ENCODE peak calls at places on chromosomes 3 and 15, in nine cellular contexts. One of them, this sample, is unnamed.

GRCh38 chr3:142709207-142709606 is 14.6 kb upstream of the TRPC1 start:
- DNase-seq in left lung: peak; percentile 37
- DNase-seq in NB4: no peak
- DNase-seq in astrocyte of the cerebellum: no peak
- DNase-seq in A549: no peak
- DNase-seq in left ventricle myocardium inferior: no peak
- DNase-seq in HFF-Myc: no peak
- DNase-seq in adrenal gland: no peak
- DNase-seq in AG04450: no peak
- DNase-seq in this sample: no peak

GRCh38 chr15:71730277-71731144 is 79.8 kb upstream of the NR2E3 start:
- DNase-seq in left lung: no peak
- DNase-seq in NB4: peak; percentile 66
- DNase-seq in astrocyte of the cerebellum: peak; percentile 36
- DNase-seq in A549: peak; percentile 88
- DNase-seq in left ventricle myocardium inferior: peak; percentile 35
- DNase-seq in HFF-Myc: no peak
- DNase-seq in adrenal gland: peak; percentile 51
- DNase-seq in AG04450: peak; percentile 44
- DNase-seq in this sample: no peak

GRCh38 chr3:33372218-33373081 is 67.8 kb downstream of the UBP1 start:
- DNase-seq in left lung: no peak
- DNase-seq in NB4: peak; percentile 61
- DNase-seq in astrocyte of the cerebellum: peak; percentile 40
- DNase-seq in A549: peak; percentile 29
- DNase-seq in left ventricle myocardium inferior: no peak
- DNase-seq in HFF-Myc: no peak
- DNase-seq in adrenal gland: peak; percentile 21
- DNase-seq in AG04450: no peak
- DNase-seq in this sample: no peak

GRCh38 chr3:145266368-145266767 is 894.6 kb downstream of the PLOD2 start:
- DNase-seq in left lung: no peak
- DNase-seq in NB4: no peak
- DNase-seq in astrocyte of the cerebellum: no peak
- DNase-seq in A549: no peak
- DNase-seq in left ventricle myocardium inferior: no peak
- DNase-seq in HFF-Myc: no peak
- DNase-seq in adrenal gland: no peak
- DNase-seq in AG04450: no peak
- DNase-seq in this sample: no peak

GRCh38 chr3:128969993-128970740 is 23.7 kb downstream of the CFAP92 start:
- DNase-seq in left lung: no peak
- DNase-seq in NB4: peak; percentile 69
- DNase-seq in astrocyte of the cerebellum: peak; percentile 15
- DNase-seq in A549: no peak
- DNase-seq in left ventricle myocardium inferior: no peak
- DNase-seq in HFF-Myc: no peak
- DNase-seq in adrenal gland: peak; percentile 40
- DNase-seq in AG04450: no peak
- DNase-seq in this sample: no peak

GRCh38 chr3:30141178-30141581 is 465.2 kb upstream of the TGFBR2 start:
- DNase-seq in left lung: no peak
- DNase-seq in NB4: no peak
- DNase-seq in astrocyte of the cerebellum: no peak
- DNase-seq in A549: no peak
- DNase-seq in left ventricle myocardium inferior: no peak
- DNase-seq in HFF-Myc: no peak
- DNase-seq in adrenal gland: no peak
- DNase-seq in AG04450: no peak
- DNase-seq in this sample: no peak

GRCh38 chr15:80586141-80586540 is 109.0 kb upstream of the ABHD17C start:
- DNase-seq in left lung: no peak
- DNase-seq in NB4: no peak
- DNase-seq in astrocyte of the cerebellum: no peak
- DNase-seq in A549: no peak
- DNase-seq in left ventricle myocardium inferior: no peak
- DNase-seq in HFF-Myc: no peak
- DNase-seq in adrenal gland: no peak
- DNase-seq in AG04450: no peak
- DNase-seq in this sample: no peak

GRCh38 chr15:100043069-100043641 is 298.6 kb downstream of the ADAMTS17 start:
- DNase-seq in left lung: no peak
- DNase-seq in NB4: peak; percentile 25
- DNase-seq in astrocyte of the cerebellum: peak; percentile 62
- DNase-seq in A549: no peak
- DNase-seq in left ventricle myocardium inferior: no peak
- DNase-seq in HFF-Myc: no peak
- DNase-seq in adrenal gland: peak; percentile 67
- DNase-seq in AG04450: no peak
- DNase-seq in this sample: no peak

GRCh38 chr3:78645628-78646310 is 1122.0 kb downstream of the ROBO1 start:
- DNase-seq in left lung: no peak
- DNase-seq in NB4: peak; percentile 63
- DNase-seq in astrocyte of the cerebellum: peak; percentile 79
- DNase-seq in A549: peak; percentile 18
- DNase-seq in left ventricle myocardium inferior: no peak
- DNase-seq in HFF-Myc: peak; percentile 68
- DNase-seq in adrenal gland: peak; percentile 22
- DNase-seq in AG04450: peak; percentile 55
- DNase-seq in this sample: peak; percentile 33

GRCh38 chr15:69854521-69855171 is 243.1 kb downstream of the TLE3 start:
- DNase-seq in left lung: no peak
- DNase-seq in NB4: no peak
- DNase-seq in astrocyte of the cerebellum: peak; percentile 79
- DNase-seq in A549: no peak
- DNase-seq in left ventricle myocardium inferior: no peak
- DNase-seq in HFF-Myc: no peak
- DNase-seq in adrenal gland: no peak
- DNase-seq in AG04450: peak; percentile 47
- DNase-seq in this sample: peak; percentile 93

GRCh38 chr3:105800320-105800719 is 68.5 kb downstream of the CBLB start:
- DNase-seq in left lung: no peak
- DNase-seq in NB4: no peak
- DNase-seq in astrocyte of the cerebellum: no peak
- DNase-seq in A549: no peak
- DNase-seq in left ventricle myocardium inferior: no peak
- DNase-seq in HFF-Myc: no peak
- DNase-seq in adrenal gland: no peak
- DNase-seq in AG04450: no peak
- DNase-seq in this sample: no peak

GRCh38 chr3:194888916-194889315 is 203.2 kb downstream of the FAM43A start:
- DNase-seq in left lung: no peak
- DNase-seq in NB4: no peak
- DNase-seq in astrocyte of the cerebellum: no peak
- DNase-seq in A549: no peak
- DNase-seq in left ventricle myocardium inferior: no peak
- DNase-seq in HFF-Myc: no peak
- DNase-seq in adrenal gland: no peak
- DNase-seq in AG04450: no peak
- DNase-seq in this sample: no peak

GRCh38 chr15:64665179-64665578 is 110.2 kb downstream of the RBPMS2 start:
- DNase-seq in left lung: no peak
- DNase-seq in NB4: no peak
- DNase-seq in astrocyte of the cerebellum: no peak
- DNase-seq in A549: no peak
- DNase-seq in left ventricle myocardium inferior: no peak
- DNase-seq in HFF-Myc: no peak
- DNase-seq in adrenal gland: no peak
- DNase-seq in AG04450: no peak
- DNase-seq in this sample: no peak

GRCh38 chr3:95971573-95971972 is 842.8 kb upstream of the EPHA6 start:
- DNase-seq in left lung: no peak
- DNase-seq in NB4: peak; percentile 24
- DNase-seq in astrocyte of the cerebellum: no peak
- DNase-seq in A549: no peak
- DNase-seq in left ventricle myocardium inferior: no peak
- DNase-seq in HFF-Myc: no peak
- DNase-seq in adrenal gland: no peak
- DNase-seq in AG04450: no peak
- DNase-seq in this sample: no peak

GRCh38 chr15:23416349-23417276 is 30.4 kb downstream of the GOLGA6L2 start:
- DNase-seq in left lung: no peak
- DNase-seq in NB4: no peak
- DNase-seq in astrocyte of the cerebellum: no peak
- DNase-seq in A549: no peak
- DNase-seq in left ventricle myocardium inferior: no peak
- DNase-seq in HFF-Myc: no peak
- DNase-seq in adrenal gland: no peak
- DNase-seq in AG04450: no peak
- DNase-seq in this sample: no peak

GRCh38 chr15:33195283-33195682 is 769 bp upstream of the FMN1 start:
- DNase-seq in left lung: no peak
- DNase-seq in NB4: no peak
- DNase-seq in astrocyte of the cerebellum: no peak
- DNase-seq in A549: no peak
- DNase-seq in left ventricle myocardium inferior: no peak
- DNase-seq in HFF-Myc: no peak
- DNase-seq in adrenal gland: no peak
- DNase-seq in AG04450: no peak
- DNase-seq in this sample: no peak

GRCh38 chr3:7720649-7721048 is 781.0 kb upstream of the LMCD1 start:
- DNase-seq in left lung: no peak
- DNase-seq in NB4: no peak
- DNase-seq in astrocyte of the cerebellum: no peak
- DNase-seq in A549: no peak
- DNase-seq in left ventricle myocardium inferior: no peak
- DNase-seq in HFF-Myc: no peak
- DNase-seq in adrenal gland: no peak
- DNase-seq in AG04450: no peak
- DNase-seq in this sample: no peak

DNA sequence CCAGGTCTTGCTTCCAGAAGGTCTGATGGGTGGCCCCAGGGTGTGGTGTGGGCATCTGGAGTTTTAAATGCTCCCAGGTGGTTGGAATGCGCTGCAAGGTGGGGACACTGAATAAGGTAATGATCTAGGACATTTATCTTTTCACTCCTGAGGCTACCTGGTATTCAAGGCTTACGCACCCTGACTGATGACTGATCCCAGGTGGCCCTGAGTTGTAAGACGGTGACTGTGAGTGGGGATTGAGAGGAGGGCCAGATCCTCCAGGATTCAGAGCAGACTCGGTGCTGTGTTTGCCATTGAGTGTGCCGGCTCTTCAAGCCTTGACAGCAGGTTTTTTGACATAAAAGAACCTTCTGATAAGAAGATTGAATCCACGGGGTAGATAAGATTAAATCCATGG is 40.3 kb downstream of the SLC6A20 start:
- DNase-seq in left lung: no peak
- DNase-seq in NB4: no peak
- DNase-seq in astrocyte of the cerebellum: no peak
- DNase-seq in A549: no peak
- DNase-seq in left ventricle myocardium inferior: no peak
- DNase-seq in HFF-Myc: no peak
- DNase-seq in adrenal gland: no peak
- DNase-seq in AG04450: no peak
- DNase-seq in this sample: no peak
- H3K4me3 ChIP-seq in left lung: no peak overlapping the region
- H3K4me3 ChIP-seq in NB4: no peak overlapping the region
- H3K4me3 ChIP-seq in astrocyte of the cerebellum: no peak overlapping the region
- H3K4me3 ChIP-seq in A549: no peak overlapping the region
- H3K4me3 ChIP-seq in left ventricle myocardium inferior: no peak overlapping the region
- H3K4me3 ChIP-seq in HFF-Myc: no peak overlapping the region
- H3K4me3 ChIP-seq in adrenal gland: no peak overlapping the region
- H3K4me3 ChIP-seq in AG04450: no peak overlapping the region
- H3K4me3 ChIP-seq in this sample: no peak overlapping the region

GRCh38 chr15:37134699-37135131 is 34.4 kb upstream of the MEIS2 start:
- DNase-seq in left lung: no peak
- DNase-seq in NB4: peak; percentile 32
- DNase-seq in astrocyte of the cerebellum: peak; percentile 27
- DNase-seq in A549: peak; percentile 15
- DNase-seq in left ventricle myocardium inferior: no peak
- DNase-seq in HFF-Myc: no peak
- DNase-seq in adrenal gland: no peak
- DNase-seq in AG04450: no peak
- DNase-seq in this sample: no peak
- TF ChIP-seq CTCF in left lung: peak; percentile 61
- TF ChIP-seq CTCF in NB4: peak; percentile 45
- TF ChIP-seq CTCF in astrocyte of the cerebellum: peak; percentile 75
- TF ChIP-seq CTCF in A549: peak; percentile 51
- TF ChIP-seq CTCF in left ventricle myocardium inferior: peak; percentile 76
- TF ChIP-seq CTCF in HFF-Myc: peak; percentile 64
- TF ChIP-seq CTCF in adrenal gland: peak; percentile 75
- TF ChIP-seq CTCF in AG04450: peak; percentile 84
- TF ChIP-seq CTCF in this sample: peak; percentile 37

DNA sequence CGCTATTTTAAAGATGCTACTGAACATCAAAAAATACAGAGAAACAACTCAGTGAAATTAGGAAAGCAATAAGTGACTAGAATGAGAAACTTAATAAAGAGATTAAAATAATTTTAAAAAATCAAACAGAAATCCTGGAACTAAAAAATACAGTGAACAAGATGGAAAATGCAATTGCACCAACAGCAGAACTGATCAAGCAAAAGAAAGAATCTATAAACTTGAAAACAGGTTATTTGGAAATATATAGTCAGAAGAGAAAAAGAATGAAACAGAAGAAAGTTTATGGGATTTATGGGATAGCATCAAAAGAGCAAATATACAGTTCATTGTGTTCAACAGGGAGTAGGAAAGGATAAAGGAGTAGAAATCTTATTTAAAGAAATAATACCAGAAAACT is 53.3 kb downstream of the MEX3B start:
- DNase-seq in left lung: no peak
- DNase-seq in NB4: no peak
- DNase-seq in astrocyte of the cerebellum: no peak
- DNase-seq in A549: no peak
- DNase-seq in left ventricle myocardium inferior: no peak
- DNase-seq in HFF-Myc: no peak
- DNase-seq in adrenal gland: no peak
- DNase-seq in AG04450: no peak
- DNase-seq in this sample: no peak
- H3K4me3 ChIP-seq in left lung: no peak overlapping the region
- H3K4me3 ChIP-seq in NB4: no peak overlapping the region
- H3K4me3 ChIP-seq in astrocyte of the cerebellum: no peak overlapping the region
- H3K4me3 ChIP-seq in A549: no peak overlapping the region
- H3K4me3 ChIP-seq in left ventricle myocardium inferior: no peak overlapping the region
- H3K4me3 ChIP-seq in HFF-Myc: no peak overlapping the region
- H3K4me3 ChIP-seq in adrenal gland: no peak overlapping the region
- H3K4me3 ChIP-seq in AG04450: no peak overlapping the region
- H3K4me3 ChIP-seq in this sample: no peak overlapping the region

DNA sequence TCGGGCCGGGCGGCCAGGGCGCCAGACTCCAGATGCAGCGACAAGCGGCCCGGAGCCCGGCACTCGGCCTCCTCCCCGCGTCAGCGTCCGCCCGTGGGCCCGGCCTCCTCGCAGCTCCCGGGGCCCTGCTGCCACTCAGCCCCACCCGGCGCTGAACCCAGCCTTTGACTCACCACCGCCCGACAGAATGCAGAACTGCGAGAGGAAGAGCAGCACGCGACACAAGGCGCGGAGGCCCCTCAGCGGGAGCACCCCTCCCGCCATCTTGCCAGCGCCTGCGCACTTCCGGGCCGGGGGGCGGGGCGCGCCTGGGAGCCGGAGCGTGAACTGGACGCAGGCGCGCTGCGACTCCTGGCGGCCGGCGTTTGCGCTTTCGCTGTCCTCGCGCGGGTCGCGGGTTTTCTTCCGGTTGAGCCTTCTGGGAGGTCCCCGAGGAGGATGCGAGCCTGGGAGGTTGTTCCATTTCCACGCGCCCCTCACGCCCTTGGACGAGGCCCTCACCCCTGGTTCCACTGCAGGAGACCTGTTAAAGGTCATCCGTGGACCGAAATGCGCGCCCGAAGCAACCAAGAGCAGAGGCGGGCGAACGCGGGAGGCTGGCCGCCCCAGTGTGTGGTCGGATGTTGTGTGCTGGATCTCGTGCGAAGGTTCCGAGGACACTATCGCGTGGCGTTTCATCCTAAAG is at the start of gene TM2D3:
- DNase-seq in left lung: peak; percentile 99
- DNase-seq in NB4: peak; percentile 96
- DNase-seq in astrocyte of the cerebellum: peak; percentile 71
- DNase-seq in A549: peak; percentile 96
- DNase-seq in left ventricle myocardium inferior: peak; percentile 96
- DNase-seq in HFF-Myc: peak; percentile 67
- DNase-seq in adrenal gland: peak; percentile 95
- DNase-seq in AG04450: peak; percentile 72
- DNase-seq in this sample: no peak
- TF ChIP-seq CTCF in left lung: peak; percentile 91
- TF ChIP-seq CTCF in NB4: peak; percentile 44
- TF ChIP-seq CTCF in astrocyte of the cerebellum: peak; percentile 86
- TF ChIP-seq CTCF in A549: peak; percentile 50
- TF ChIP-seq CTCF in left ventricle myocardium inferior: peak; percentile 91
- TF ChIP-seq CTCF in HFF-Myc: peak; percentile 81
- TF ChIP-seq CTCF in adrenal gland: peak; percentile 96
- TF ChIP-seq CTCF in AG04450: peak; percentile 76
- TF ChIP-seq CTCF in this sample: peak; percentile 88

This sample was measured in AG04449.